ENCODE peak calls at places on chromosomes 13 and 19, in five cellular contexts. W, Z, I, N and H are unnamed samples.

GRCh38 chr19:18002347-18002850 is 5.6 kb upstream of the ARRDC2 start:
- DNase-seq in W (no peak), Z (no peak), I (peak), N (no peak), H (no peak)

GRCh38 chr13:42048625-42049453 is at the start of gene DGKH:
- DNase-seq in W (no peak), Z (peak), I (no peak), N (no peak), H (peak)

GRCh38 chr13:75362026-75362425 is 119.9 kb downstream of the TBC1D4 start:
- DNase-seq in W (no peak), Z (no peak), I (no peak), N (no peak), H (no peak)

GRCh38 chr19:13692096-13692495 is 72.2 kb upstream of the MRI1 start:
- DNase-seq in W (no peak), Z (peak), I (no peak), N (no peak), H (no peak)

GRCh38 chr19:18436651-18437478 is 1.1 kb downstream of the ISYNA1 start:
- DNase-seq in W (no peak), Z (peak), I (peak), N (peak), H (peak)

GRCh38 chr13:79874396-79875360 is 393.7 kb downstream of the NDFIP2 start:
- DNase-seq in W (no peak), Z (no peak), I (no peak), N (no peak), H (no peak)

GRCh38 chr19:23776507-23777205 is 18.0 kb upstream of the ZNF681 start:
- DNase-seq in W (no peak), Z (no peak), I (no peak), N (no peak), H (no peak)

GRCh38 chr19:45117167-45117594 is 24.2 kb downstream of the PPP1R37 start:
- DNase-seq in W (peak), Z (no peak), I (peak), N (no peak), H (peak)

GRCh38 chr19:19543101-19543500 is 5.0 kb downstream of the CILP2 start:
- DNase-seq in W (no peak), Z (no peak), I (no peak), N (no peak), H (no peak)

GRCh38 chr19:14782978-14783545 is 4.7 kb upstream of the ADGRE2 start:
- DNase-seq in W (no peak), Z (no peak), I (no peak), N (no peak), H (no peak)

GRCh38 chr13:51619614-51620013 is 35.4 kb downstream of the WDFY2 start:
- DNase-seq in W (no peak), Z (peak), I (no peak), N (no peak), H (no peak)

GRCh38 chr19:28486934-28487333 is 726.0 kb downstream of the UQCRFS1 start:
- DNase-seq in W (no peak), Z (no peak), I (no peak), N (no peak), H (no peak)

GRCh38 chr19:1132625-1133383 is 29.0 kb downstream of the GPX4 start:
- DNase-seq in W (no peak), Z (no peak), I (peak), N (no peak), H (peak)

GRCh38 chr13:80001510-80001842 is 339.4 kb downstream of the SPRY2 start:
- DNase-seq in W (no peak), Z (no peak), I (no peak), N (no peak), H (no peak)

GRCh38 chr19:40691421-40692211 is 1.2 kb upstream of the NUMBL start:
- DNase-seq in W (peak), Z (no peak), I (no peak), N (no peak), H (no peak)

GRCh38 chr13:65093352-65093751 is 2136.8 kb downstream of the PCDH9 start:
- DNase-seq in W (no peak), Z (no peak), I (no peak), N (no peak), H (no peak)

GRCh38 chr19:13420780-13421179 is 85.5 kb downstream of the CACNA1A start:
- DNase-seq in W (no peak), Z (no peak), I (no peak), N (no peak), H (no peak)